ENCODE peak calls at places on chromosomes 4 and X, in four cellular contexts. W, I, U and C are unnamed samples.

GRCh38 chr4:169253904-169254303 is 16.9 kb downstream of the SH3RF1 start:
- DNase-seq in I (no peak), W (no peak), U (no peak), C (no peak)

GRCh38 chr4:130534651-130535050 is 1438.7 kb downstream of the C4orf33 start:
- DNase-seq in U (no peak), I (no peak), W (no peak), C (no peak)

GRCh38 chrX:17580529-17581155 is 156.7 kb upstream of the SCML1 start:
- DNase-seq in W (no peak), I (peak), U (no peak), C (no peak)

GRCh38 chr4:17448689-17449088 is 63.2 kb downstream of the QDPR start:
- DNase-seq in U (no peak), W (no peak), I (no peak), C (no peak)

GRCh38 chrX:106955004-106955772 is 35.0 kb downstream of the CLDN2 start:
- DNase-seq in W (no peak), U (no peak), I (no peak), C (no peak)

GRCh38 chr4:181418491-181418890 is 824.7 kb upstream of the TENM3 start:
- DNase-seq in U (no peak), I (no peak), W (no peak), C (no peak)

GRCh38 chr4:43316813-43317212 is 424.3 kb downstream of the GRXCR1 start:
- DNase-seq in U (no peak), W (no peak), I (no peak), C (no peak)

GRCh38 chr4:8540586-8540985 is 39.6 kb upstream of the GPR78 start:
- DNase-seq in I (no peak), U (no peak), W (no peak), C (no peak)

GRCh38 chrX:9310596-9310995 is 154.3 kb upstream of the TBL1X start:
- DNase-seq in W (no peak), U (no peak), I (no peak), C (no peak)

GRCh38 chr4:78057135-78057599 is at the start of gene FRAS1:
- DNase-seq in U (no peak), I (no peak), W (peak), C (peak)

GRCh38 chr4:140993969-140994459 is 139.3 kb downstream of the RNF150 start:
- DNase-seq in I (no peak), U (no peak), W (no peak), C (no peak)

GRCh38 chr4:140989944-140990343 is 143.3 kb downstream of the RNF150 start:
- DNase-seq in U (no peak), I (no peak), W (no peak), C (no peak)

GRCh38 chr4:140996757-140997156 is 136.5 kb downstream of the RNF150 start:
- DNase-seq in W (no peak), U (no peak), I (no peak), C (no peak)

GRCh38 chr4:140995058-140995457 is 138.2 kb downstream of the RNF150 start:
- DNase-seq in W (no peak), U (no peak), I (peak), C (no peak)

GRCh38 chr4:140993350-140993749 is 139.9 kb downstream of the RNF150 start:
- DNase-seq in U (no peak), W (no peak), I (peak), C (no peak)
- TF ChIP-seq CTCF in U (no peak), W (no peak), I (no peak), C (no peak)

DNA sequence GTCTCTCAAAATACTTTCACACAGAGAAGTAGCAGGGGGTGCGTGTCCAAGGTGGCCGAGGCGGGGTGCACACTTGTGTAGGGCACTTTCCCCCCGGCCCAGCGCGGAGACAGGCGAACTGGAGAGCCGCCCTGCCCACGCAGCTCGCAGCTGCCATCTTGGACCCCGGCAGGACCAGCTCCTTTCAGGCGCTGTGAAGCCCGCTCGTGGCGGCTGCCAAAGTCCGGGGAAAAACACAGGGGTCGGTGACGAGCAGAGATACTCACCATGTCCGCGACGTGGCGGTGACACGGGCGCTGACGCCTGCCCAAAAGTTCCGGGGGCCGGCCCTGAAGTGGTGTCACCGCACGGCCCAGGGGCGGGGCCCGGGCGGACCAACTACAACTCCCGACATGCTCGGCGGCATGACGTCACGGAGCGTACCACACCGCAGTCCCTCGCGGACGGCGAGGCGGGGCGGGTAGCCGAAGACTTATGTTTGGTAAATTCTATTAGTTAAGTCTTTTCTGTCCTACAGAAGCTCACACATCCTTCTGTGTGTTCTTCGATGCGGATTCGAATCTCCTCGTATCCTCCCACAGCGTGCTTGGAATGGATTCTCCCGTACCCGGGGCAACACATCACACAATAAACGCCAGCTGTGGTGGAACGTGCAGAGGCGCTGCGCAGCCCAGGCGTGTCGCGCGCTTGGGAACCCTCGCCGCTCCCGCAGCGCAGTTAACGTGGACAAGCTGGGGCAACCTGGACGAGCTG is at the start of gene UFSP2:
- DNase-seq in I (peak), W (peak), U (peak), C (peak)
- TF ChIP-seq CTCF in I (no peak), W (peak), U (no peak), C (no peak)

DNA sequence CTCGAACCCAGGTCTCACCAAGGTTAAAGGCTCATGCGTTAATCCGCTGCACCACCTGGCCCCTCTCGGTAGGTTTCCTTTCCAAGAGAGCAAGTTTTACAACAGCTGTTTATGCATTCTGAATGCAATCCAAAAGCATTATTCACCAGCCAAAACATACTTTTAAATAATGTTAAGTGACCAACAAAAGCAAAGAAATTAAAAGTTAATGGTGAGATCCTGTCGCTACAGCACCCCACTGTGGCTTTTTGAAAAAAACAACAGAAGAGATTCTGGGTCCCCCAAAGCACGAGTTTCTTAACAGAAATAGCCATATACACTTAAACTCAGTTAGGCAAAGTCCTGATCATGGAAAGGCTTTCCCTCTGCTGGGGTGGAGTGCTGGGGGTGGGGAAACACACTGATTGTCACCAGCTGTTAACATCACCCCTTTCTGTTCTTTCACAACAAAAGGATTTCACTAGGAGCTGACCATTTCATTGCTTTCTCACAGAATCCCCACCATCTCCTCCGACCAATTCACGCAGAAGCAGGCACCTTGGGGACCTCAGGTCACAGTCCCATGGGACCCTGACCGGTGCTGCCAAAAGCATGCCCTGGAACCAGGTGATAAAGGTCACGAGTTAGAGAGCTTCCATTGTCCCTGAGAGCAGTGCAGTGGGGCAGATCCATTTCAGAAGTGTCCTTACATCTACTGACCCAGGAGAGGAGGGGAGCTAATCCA is 51.2 kb downstream of the ZNF827 start:
- DNase-seq in U (no peak), I (peak), W (peak), C (no peak)
- TF ChIP-seq CTCF in U (no peak), I (no peak), W (no peak), C (no peak)

GRCh38 chr4:162498168-162498567 is 334.4 kb upstream of the FSTL5 start:
- DNase-seq in W (no peak), U (no peak), I (no peak), C (no peak)

GRCh38 chr4:162502109-162502508 is 338.3 kb upstream of the FSTL5 start:
- DNase-seq in I (no peak), U (no peak), W (no peak), C (no peak)

GRCh38 chr4:162497564-162498167 is 333.9 kb upstream of the FSTL5 start:
- DNase-seq in W (no peak), U (no peak), I (no peak), C (no peak)

GRCh38 chr4:162503868-162504267 is 340.1 kb upstream of the FSTL5 start:
- DNase-seq in I (no peak), W (no peak), U (no peak), C (no peak)

GRCh38 chr4:162499478-162499877 is 335.7 kb upstream of the FSTL5 start:
- DNase-seq in W (no peak), I (no peak), U (no peak), C (no peak)
- TF ChIP-seq CTCF in W (no peak), I (no peak), U (peak), C (peak)

DNA sequence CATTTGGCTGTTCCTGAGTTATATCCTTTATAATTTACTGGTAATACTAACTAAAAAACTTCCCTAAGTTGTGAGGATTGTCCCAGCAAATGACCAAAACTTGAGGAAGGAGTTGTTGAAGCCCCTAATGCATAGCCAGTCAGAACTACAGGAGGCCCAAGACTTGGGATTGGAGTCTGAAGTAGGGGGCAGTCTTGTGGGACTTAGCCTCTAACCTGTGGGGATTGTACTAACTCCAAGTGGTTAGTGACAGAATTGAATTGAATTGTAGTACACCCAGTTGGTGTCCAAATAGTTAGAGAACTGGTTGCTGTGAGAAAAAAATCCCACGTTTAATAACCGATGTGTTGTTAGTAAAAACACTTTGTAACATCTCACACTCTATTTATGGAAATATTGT is 1506.3 kb downstream of the ADGRL3 start:
- DNase-seq in I (no peak), W (no peak), U (no peak), C (no peak)
- TF ChIP-seq CTCF in I (no peak), W (no peak), U (no peak), C (no peak)

GRCh38 chr4:119016636-119017035 is 119.0 kb upstream of the MYOZ2 start:
- DNase-seq in I (no peak), U (no peak), W (no peak), C (no peak)

GRCh38 chr4:119014658-119015057 is 121.0 kb upstream of the MYOZ2 start:
- DNase-seq in I (no peak), U (no peak), W (no peak), C (no peak)

GRCh38 chr4:119020158-119020557 is 115.5 kb upstream of the MYOZ2 start:
- DNase-seq in I (no peak), W (no peak), U (no peak), C (no peak)

DNA sequence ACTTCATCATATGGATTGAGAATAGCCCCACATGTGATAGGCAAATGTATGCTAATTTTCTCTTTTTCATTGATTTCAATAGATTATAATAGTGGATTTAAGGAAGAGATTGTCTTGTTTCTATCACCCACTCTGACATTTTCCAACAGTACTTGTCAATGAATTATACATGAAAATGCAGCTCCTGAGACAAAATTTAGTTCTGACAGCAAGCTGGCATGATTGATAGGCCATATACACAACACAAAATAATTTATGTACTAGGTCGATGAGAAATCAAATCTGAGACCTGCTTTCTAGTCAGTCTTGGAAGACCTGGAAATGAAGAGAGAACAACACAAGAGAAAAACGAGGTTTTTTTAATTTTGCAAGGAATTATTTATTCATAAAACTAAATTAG is 118.0 kb upstream of the MYOZ2 start:
- DNase-seq in I (no peak), U (no peak), W (no peak), C (no peak)
- TF ChIP-seq CTCF in I (no peak), U (no peak), W (no peak), C (no peak)

GRCh38 chr4:12041828-12042227 is 613.1 kb upstream of the HS3ST1 start:
- DNase-seq in I (no peak), W (no peak), U (no peak), C (no peak)
- TF ChIP-seq CTCF in I (no peak), W (no peak), U (no peak), C (peak)

DNA sequence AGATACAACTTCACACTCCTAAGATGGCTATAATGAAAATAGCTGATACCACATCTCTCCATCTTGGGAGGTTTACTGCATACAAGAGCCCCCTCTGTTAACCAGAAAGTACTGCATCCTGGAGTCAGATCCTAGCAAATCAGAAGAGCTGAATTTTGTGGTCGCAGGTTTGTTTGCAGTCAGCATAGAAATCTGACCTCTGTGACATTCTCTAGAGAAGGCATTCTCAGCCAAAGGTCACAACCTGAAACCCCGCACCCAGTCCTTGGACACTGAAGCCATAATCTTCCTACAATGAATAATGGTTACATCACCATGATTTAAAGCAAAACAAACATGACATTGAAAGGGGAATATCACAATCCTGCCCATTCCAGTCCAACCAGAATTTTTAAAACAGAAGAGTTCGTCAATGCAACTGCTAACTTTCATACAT is 17.7 kb downstream of the HS6ST2 start:
- DNase-seq in U (no peak), I (no peak), W (no peak), C (no peak)
- TF ChIP-seq CTCF in U (no peak), I (no peak), W (no peak), C (no peak)